ENCODE peak calls at places on chromosomes 12 and 14, in eight cellular contexts. Q is vagina, M is prostate gland, Y is lower leg skin, V is stomach, D is endothelial cell of umbilical vein, B is upper lobe of left lung, C is Peyer's patch. R is an unnamed sample.

GRCh38 chr12:63150255-63151060 is 543 bp downstream of the AVPR1A start:
- DNase-seq in Q (no peak), M (no peak), B (peak; percentile 78), V (no peak), C (no peak), D (no peak), Y (no peak), R (peak; percentile 45)

GRCh38 chr12:131985145-131985875 is 35.6 kb downstream of the EP400 start:
- DNase-seq in V (peak; percentile 28), D (no peak), B (no peak), Y (no peak), M (no peak), Q (no peak), C (peak; percentile 46), R (peak; percentile 16)

GRCh38 chr12:20561886-20562285 is 133.2 kb upstream of the SLCO1C1 start:
- DNase-seq in B (peak; percentile 21), D (no peak), C (no peak), V (no peak), Q (no peak), M (no peak), Y (no peak), R (no peak)

GRCh38 chr14:73785336-73785833 is 66.2 kb upstream of the PTGR2 start:
- DNase-seq in D (peak; percentile 75), B (no peak), M (no peak), V (no peak), C (peak; percentile 70), Y (no peak), Q (no peak), R (peak; percentile 75)

GRCh38 chr12:132413931-132414588 is 75.9 kb upstream of the FBRSL1 start:
- DNase-seq in Q (no peak), M (no peak), C (no peak), Y (no peak), D (no peak), V (no peak), B (peak; percentile 74), R (no peak)

GRCh38 chr14:91369628-91370445 is 47.8 kb downstream of the CCDC88C start:
- DNase-seq in V (no peak), D (peak; percentile 82), C (no peak), Q (no peak), Y (peak; percentile 52), B (no peak), M (peak; percentile 85), R (no peak)

GRCh38 chr12:241266-241665 is 21.4 kb downstream of the SLC6A13 start:
- DNase-seq in M (no peak), B (no peak), Y (no peak), C (no peak), V (no peak), Q (no peak), D (no peak), R (no peak)

GRCh38 chr12:47881826-47882427 is 22.9 kb downstream of the VDR start:
- DNase-seq in C (peak; percentile 78), Y (peak; percentile 81), M (no peak), V (no peak), D (no peak), B (no peak), Q (no peak), R (peak; percentile 15)

GRCh38 chr14:71398450-71398849 is 491.2 kb downstream of the PCNX1 start:
- DNase-seq in M (no peak), Y (no peak), D (no peak), B (no peak), V (no peak), C (no peak), Q (no peak), R (no peak)

GRCh38 chr12:27733791-27734190 is 23.2 kb downstream of the MRPS35 start:
- DNase-seq in V (no peak), B (no peak), C (no peak), D (no peak), M (no peak), Y (no peak), Q (no peak), R (no peak)

GRCh38 chr14:102138935-102139247 is 806 bp upstream of the WDR20 start:
- DNase-seq in Q (no peak), Y (no peak), M (peak; percentile 6), D (no peak), V (no peak), C (no peak), B (no peak), R (peak; percentile 19)

DNA sequence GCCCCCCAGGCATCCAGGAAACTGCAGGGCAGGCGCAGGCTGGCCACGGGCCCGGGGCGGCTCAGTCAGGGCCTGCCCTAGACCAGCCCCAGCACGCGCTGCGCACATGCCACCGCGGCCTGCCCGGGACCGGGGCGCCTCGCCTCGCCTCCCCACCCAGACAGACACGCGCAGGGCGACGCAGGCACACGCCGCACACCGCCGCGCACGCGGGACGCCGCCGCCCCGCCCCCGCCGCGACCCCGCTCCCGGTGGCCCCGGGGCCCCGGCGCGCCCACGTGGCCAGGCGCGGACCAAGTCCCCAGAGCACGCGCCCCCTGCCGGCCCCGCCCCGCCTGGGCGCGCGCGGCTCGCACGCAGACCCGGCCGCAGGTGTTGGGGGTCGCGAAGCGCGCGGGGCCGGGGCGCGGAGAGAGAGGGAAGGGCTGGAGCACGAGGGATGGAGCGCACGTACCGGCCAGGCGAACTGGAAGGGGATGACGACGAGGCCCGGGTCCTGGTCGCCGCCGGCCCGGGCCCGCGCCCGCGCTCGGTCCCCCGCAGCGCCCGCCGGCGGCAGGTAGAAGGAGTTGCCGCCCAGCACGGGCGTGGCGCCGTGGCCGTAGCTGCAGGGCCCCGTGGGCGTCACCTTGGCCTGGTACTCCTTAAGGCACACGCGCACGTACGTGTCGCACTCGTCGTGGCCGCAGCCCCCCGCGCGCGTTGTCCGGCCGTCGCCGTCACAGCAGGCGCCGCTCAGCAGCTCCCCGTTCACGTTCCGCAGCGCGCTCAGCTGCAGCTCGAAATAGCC is 1.1 kb downstream of the JAG2 start:
- DNase-seq in B (peak; percentile 88), Y (no peak), D (no peak), Q (no peak), V (peak; percentile 33), C (no peak), M (peak; percentile 46), R (peak; percentile 27)
- TF ChIP-seq CTCF in B (peak; percentile 71), Y (no peak), D (peak; percentile 9), Q (no peak), V (no peak), C (no peak), M (no peak), R (peak; percentile 14)

GRCh38 chr14:37170993-37171392 is 1.4 kb downstream of the SLC25A21 start:
- DNase-seq in D (no peak), B (no peak), Q (no peak), M (no peak), V (no peak), Y (no peak), C (no peak), R (no peak)

GRCh38 chr14:37170237-37170636 is 2.2 kb downstream of the SLC25A21 start:
- DNase-seq in Q (no peak), B (no peak), C (no peak), M (no peak), V (no peak), Y (no peak), D (no peak), R (no peak)

GRCh38 chr14:37171678-37172023 is 755 bp downstream of the SLC25A21 start:
- DNase-seq in C (no peak), V (no peak), D (no peak), M (no peak), Q (no peak), Y (no peak), B (no peak), R (no peak)

GRCh38 chr14:37172936-37173613 is 669 bp upstream of the SLC25A21 start:
- DNase-seq in C (no peak), B (no peak), V (no peak), Y (no peak), M (no peak), D (no peak), Q (no peak), R (no peak)

DNA sequence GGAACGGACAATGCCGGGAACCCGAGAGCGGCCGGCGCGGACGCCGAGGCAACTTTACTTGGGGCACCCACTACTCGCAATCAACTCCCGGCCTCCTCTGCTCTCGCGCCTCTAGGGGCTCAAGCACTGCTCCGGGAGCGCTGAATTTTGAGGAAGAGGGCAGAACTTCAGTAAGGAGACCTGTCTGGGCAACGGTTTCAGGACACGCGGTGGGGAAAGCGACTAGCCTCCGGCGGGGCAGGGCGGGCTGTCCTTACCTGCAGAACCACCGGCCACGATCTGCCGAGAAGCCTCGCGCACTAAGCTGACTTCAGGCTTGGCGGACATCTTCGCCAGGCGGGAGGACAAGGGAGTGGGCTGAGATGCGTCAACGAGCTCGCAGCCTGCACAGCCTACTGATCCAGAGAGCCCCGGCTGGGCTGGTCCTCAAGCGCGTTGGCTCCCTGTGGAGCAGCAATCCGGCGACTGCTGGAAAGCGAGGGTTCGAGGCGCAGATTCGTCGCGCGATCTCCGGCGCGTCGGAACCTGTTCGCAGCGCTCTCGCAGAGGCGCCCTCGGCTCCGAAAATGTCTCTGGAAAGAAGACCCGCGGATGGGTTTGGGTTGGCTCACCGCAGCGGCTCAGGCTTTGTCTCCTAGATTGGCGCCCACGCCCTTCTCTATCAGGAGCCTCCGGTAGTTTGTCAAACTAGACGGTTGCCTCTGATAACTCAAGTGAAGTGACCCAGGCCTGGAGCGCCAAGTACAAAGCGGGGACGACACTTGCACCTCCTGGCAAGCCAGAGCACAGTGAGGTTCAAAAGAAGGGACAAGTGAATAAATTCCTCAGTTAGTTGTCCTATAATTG is at the start of gene SLC25A21:
- DNase-seq in B (peak; percentile 93), M (peak; percentile 72), Y (peak; percentile 22), D (peak; percentile 92), C (peak; percentile 74), Q (no peak), V (peak; percentile 77), R (peak; percentile 81)
- TF ChIP-seq POLR2A in B (peak; percentile 19), M (peak; percentile 47), Y (no peak), D (peak; percentile 58), C (no peak), Q (no peak), V (no peak), R (no peak)

DNA sequence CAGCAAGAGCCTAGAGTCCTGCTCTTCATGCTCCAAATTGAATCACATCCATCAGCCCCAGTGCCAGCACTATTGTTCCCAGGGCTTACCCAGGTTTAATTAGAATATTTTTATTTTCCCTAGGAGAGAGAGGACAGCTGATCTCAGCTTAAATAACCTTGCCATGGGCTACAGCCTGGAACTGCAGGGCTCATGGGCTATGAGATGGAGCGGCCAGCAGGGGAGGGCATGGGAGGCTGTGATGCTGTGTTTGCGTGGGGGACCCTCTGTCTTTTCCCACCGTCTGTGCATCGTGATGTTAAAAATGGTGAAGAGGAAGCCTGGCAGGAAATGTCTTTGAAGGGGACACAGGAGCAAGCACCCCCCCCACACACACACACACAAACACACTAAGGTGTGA is 59.3 kb upstream of the WSCD2 start:
- DNase-seq in Q (no peak), M (no peak), D (no peak), B (no peak), Y (no peak), V (no peak), C (no peak), R (no peak)
- TF ChIP-seq CTCF in Q (no peak), M (no peak), D (no peak), B (no peak), Y (no peak), V (no peak), C (no peak), R (no peak)

GRCh38 chr14:22118894-22119477 is 445.4 kb upstream of the OR4E1 start:
- DNase-seq in V (no peak), Q (no peak), B (no peak), D (no peak), Y (no peak), M (no peak), C (no peak), R (no peak)

GRCh38 chr14:22124071-22124613 is 450.5 kb upstream of the OR4E1 start:
- DNase-seq in Q (no peak), V (no peak), Y (no peak), M (no peak), B (no peak), D (no peak), C (no peak), R (no peak)

GRCh38 chr14:22122227-22123187 is 448.9 kb upstream of the OR4E1 start:
- DNase-seq in C (no peak), V (no peak), M (no peak), D (no peak), Y (no peak), Q (no peak), B (no peak), R (no peak)

GRCh38 chr14:22123188-22123560 is 449.6 kb upstream of the OR4E1 start:
- DNase-seq in D (no peak), M (no peak), V (no peak), C (no peak), Q (no peak), B (no peak), Y (no peak), R (no peak)
- TF ChIP-seq POLR2A in D (no peak), M (no peak), V (no peak), C (no peak), Q (no peak), B (no peak), Y (no peak), R (no peak)

R was measured in thyroid gland.